ENCODE peak calls at places on chromosomes 11 and 22, in five cellular contexts. G is AG09309; Y is gastrocnemius medialis; B is H7; T is CD8-positive, alpha-beta T cell. W is an unnamed sample.

GRCh38 chr11:2428322-2428795 is 16.0 kb downstream of the TRPM5 start:
- DNase-seq in G (no peak), Y (peak), B (peak), T (peak), W (peak)

GRCh38 chr11:59545179-59546020 is 34.1 kb downstream of the OR4D9 start:
- DNase-seq in G (no peak), Y (no peak), B (no peak), T (no peak), W (peak)

GRCh38 chr11:119307974-119308373 is 9.0 kb downstream of the MCAM start:
- DNase-seq in G (no peak), Y (no peak), B (no peak), T (no peak), W (no peak)

GRCh38 chr11:119459293-119459976 is 36.5 kb upstream of the THY1 start:
- DNase-seq in G (no peak), Y (no peak), B (no peak), T (no peak), W (no peak)

GRCh38 chr22:42604403-42604802 is 10.3 kb downstream of the POLDIP3 start:
- DNase-seq in G (no peak), Y (no peak), B (no peak), T (no peak), W (no peak)

GRCh38 chr11:47067401-47067800 is 109.3 kb downstream of the ARFGAP2 start:
- DNase-seq in G (no peak), Y (no peak), B (no peak), T (no peak), W (no peak)

GRCh38 chr22:28237092-28237491 is 318.0 kb upstream of the PITPNB start:
- DNase-seq in G (no peak), Y (no peak), B (no peak), T (no peak), W (no peak)

GRCh38 chr11:74269161-74269809 is 42.2 kb downstream of the P4HA3 start:
- DNase-seq in G (no peak), Y (no peak), B (no peak), T (peak), W (no peak)

GRCh38 chr11:102111011-102111786 is 952 bp downstream of the YAP1 start:
- DNase-seq in G (no peak), Y (peak), B (peak), T (peak), W (peak)

GRCh38 chr11:17544181-17544622 is at the start of gene USH1C:
- DNase-seq in G (no peak), Y (no peak), B (peak), T (no peak), W (peak)

GRCh38 chr11:17548444-17548843 is 1.4 kb downstream of the OTOG start:
- DNase-seq in G (no peak), Y (no peak), B (peak), T (no peak), W (no peak)

GRCh38 chr11:17546240-17546639 is 819 bp upstream of the OTOG start:
- DNase-seq in G (no peak), Y (no peak), B (no peak), T (no peak), W (no peak)

GRCh38 chr11:17547932-17548331 is 873 bp downstream of the OTOG start:
- DNase-seq in G (no peak), Y (no peak), B (peak), T (no peak), W (no peak)

GRCh38 chr11:17547051-17547577 is at the start of gene OTOG:
- DNase-seq in G (no peak), Y (no peak), B (peak), T (no peak), W (peak)
- H3K4me3 ChIP-seq in G (no peak), Y (no peak), B (peak), T (no peak), W (no peak)

DNA sequence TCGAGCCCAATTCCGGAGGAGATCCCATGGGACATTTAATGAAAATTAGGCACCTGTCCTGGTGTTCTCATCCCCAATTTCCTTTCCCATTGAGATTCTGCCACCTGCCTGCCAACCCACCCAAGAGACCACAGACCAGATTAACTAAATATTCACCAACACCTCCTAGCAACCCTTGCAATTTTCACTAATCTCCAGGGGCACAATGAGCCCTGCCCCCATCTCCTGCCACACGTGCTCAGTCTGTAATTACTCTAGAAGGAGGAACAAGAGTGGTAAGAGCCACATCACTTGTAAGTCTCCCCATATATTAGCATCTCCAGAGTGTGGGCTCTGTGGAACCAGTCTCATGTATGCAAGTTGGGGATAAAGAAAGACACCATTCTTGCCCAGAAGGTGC is 38.0 kb downstream of the IL18BP start:
- DNase-seq in G (no peak), Y (no peak), B (no peak), T (no peak), W (no peak)
- H3K4me3 ChIP-seq in G (no peak), Y (no peak), B (no peak), T (no peak), W (no peak)

GRCh38 chr22:39995346-39996252 is 845 bp downstream of the FAM83F start:
- DNase-seq in G (no peak), Y (no peak), B (peak), T (no peak), W (no peak)
- H3K4me3 ChIP-seq in G (no peak), Y (no peak), B (peak), T (peak), W (no peak)

DNA sequence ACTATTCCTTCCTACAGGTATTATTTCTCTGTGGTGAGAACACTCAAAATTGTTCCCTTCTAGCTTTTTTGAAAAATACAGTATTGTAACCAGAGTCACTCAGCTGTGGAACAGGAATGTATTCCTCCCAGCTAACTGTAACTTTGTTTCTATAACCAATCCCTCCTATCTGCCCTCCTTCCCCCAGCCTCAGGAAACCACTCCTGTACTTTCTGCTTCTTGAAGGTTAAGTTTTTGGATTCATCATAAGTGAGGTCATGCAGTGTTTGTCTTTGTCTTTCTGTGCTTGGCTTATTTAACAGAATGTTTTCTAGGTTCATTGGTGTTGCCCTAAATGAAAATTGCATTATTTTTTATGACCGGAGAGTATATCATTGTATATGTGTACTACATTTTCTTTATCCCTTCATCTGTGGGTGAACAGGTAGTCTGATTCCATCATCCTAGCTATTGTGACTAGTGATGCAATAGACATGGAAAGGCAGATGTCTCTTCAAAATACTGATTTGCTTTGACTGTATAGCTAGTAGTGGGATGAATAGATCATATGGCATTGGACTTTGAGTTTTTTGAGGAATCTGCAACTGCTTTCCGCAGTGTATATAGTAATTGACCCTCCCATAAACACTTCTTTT is 112.9 kb upstream of the GRK3 start:
- DNase-seq in G (no peak), Y (no peak), B (no peak), T (no peak), W (no peak)
- H3K4me3 ChIP-seq in G (no peak), Y (no peak), B (no peak), T (no peak), W (no peak)

DNA sequence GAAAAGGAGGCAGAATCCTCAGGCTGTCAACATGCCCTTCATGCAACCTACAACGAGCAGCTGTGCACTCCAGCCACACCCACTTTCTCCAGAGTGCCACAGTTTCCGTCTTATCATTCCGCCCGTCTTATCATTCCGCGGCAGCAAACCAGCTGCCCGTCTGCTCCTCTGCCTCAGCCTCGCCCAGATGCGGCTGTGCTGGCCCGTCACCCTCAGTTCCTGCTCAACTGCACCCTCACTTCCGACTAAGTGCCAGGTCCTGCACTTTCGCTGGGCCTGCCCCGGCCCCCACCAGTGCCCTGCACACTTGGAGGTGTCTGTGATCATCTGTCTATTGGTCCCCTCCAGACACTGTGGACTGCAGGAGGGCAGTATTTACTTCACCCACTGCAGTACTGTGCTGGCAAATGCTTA is 43.7 kb downstream of the MICAL3 start:
- DNase-seq in G (no peak), Y (peak), B (peak), T (peak), W (no peak)
- H3K4me3 ChIP-seq in G (no peak), Y (no peak), B (no peak), T (peak), W (no peak)

GRCh38 chr11:70467196-70468085 is 69.1 kb downstream of the CTTN start:
- DNase-seq in G (no peak), Y (no peak), B (peak), T (no peak), W (peak)
- H3K4me3 ChIP-seq in G (no peak), Y (no peak), B (no peak), T (no peak), W (no peak)